ENCODE peak calls at places on chromosomes 3 and 15, in five cellular contexts. One of them, this sample, is unnamed.

GRCh38 chr3:168047190-168047795 is 48.4 kb downstream of the GOLIM4 start:
- DNase-seq in stomach: no peak
- DNase-seq in tibial nerve: peak
- DNase-seq in H1: no peak
- DNase-seq in sigmoid colon: no peak
- DNase-seq in this sample: no peak

GRCh38 chr3:15223684-15224575 is 17.9 kb downstream of the CAPN7 start:
- DNase-seq in stomach: no peak
- DNase-seq in tibial nerve: no peak
- DNase-seq in H1: no peak
- DNase-seq in sigmoid colon: no peak
- DNase-seq in this sample: no peak

GRCh38 chr15:22956980-22957264 is 23.2 kb downstream of the CYFIP1 start:
- DNase-seq in stomach: no peak
- DNase-seq in tibial nerve: no peak
- DNase-seq in H1: no peak
- DNase-seq in sigmoid colon: peak
- DNase-seq in this sample: no peak

GRCh38 chr15:90205050-90205848 is 4.1 kb downstream of the SEMA4B start:
- DNase-seq in stomach: no peak
- DNase-seq in tibial nerve: no peak
- DNase-seq in H1: no peak
- DNase-seq in sigmoid colon: no peak
- DNase-seq in this sample: no peak

GRCh38 chr3:157542711-157543485 is 39.7 kb upstream of the VEPH1 start:
- DNase-seq in stomach: peak
- DNase-seq in tibial nerve: peak
- DNase-seq in H1: peak
- DNase-seq in sigmoid colon: peak
- DNase-seq in this sample: peak

GRCh38 chr15:101171954-101172353 is 79.9 kb downstream of the CHSY1 start:
- DNase-seq in stomach: no peak
- DNase-seq in tibial nerve: no peak
- DNase-seq in H1: no peak
- DNase-seq in sigmoid colon: peak
- DNase-seq in this sample: no peak

GRCh38 chr3:12947504-12948369 is 106.4 kb upstream of the RPL32 start:
- DNase-seq in stomach: peak
- DNase-seq in tibial nerve: peak
- DNase-seq in H1: no peak
- DNase-seq in sigmoid colon: peak
- DNase-seq in this sample: peak

GRCh38 chr15:93333826-93334225 is 244.8 kb upstream of the RGMA start:
- DNase-seq in stomach: no peak
- DNase-seq in tibial nerve: peak
- DNase-seq in H1: no peak
- DNase-seq in sigmoid colon: no peak
- DNase-seq in this sample: no peak

GRCh38 chr3:182435860-182436259 is 357.4 kb upstream of the ATP11B start:
- DNase-seq in stomach: no peak
- DNase-seq in tibial nerve: no peak
- DNase-seq in H1: no peak
- DNase-seq in sigmoid colon: no peak
- DNase-seq in this sample: no peak

DNA sequence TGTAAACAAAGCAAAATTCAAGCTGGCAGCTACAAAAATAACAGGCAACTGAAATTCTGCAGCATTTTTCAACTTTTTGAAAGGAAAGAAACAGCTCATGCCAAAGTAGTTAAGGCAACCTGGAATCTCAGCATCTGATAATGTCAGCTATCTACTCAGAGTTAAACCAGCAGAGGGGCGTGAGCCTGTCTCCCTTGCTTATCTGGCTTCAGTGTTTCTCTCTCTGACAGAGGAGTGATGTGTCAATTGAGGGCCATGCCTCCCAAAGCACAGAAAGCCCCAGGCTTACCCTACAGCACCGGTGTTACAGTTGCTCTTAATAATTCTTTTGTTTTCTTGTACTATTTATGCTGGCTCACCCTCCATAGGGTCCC is 7.2 kb downstream of the TMEM212 start:
- DNase-seq in stomach: no peak
- DNase-seq in tibial nerve: no peak
- DNase-seq in H1: no peak
- DNase-seq in sigmoid colon: no peak
- DNase-seq in this sample: no peak
- TF ChIP-seq EP300 in stomach: no peak
- TF ChIP-seq EP300 in tibial nerve: no peak
- TF ChIP-seq EP300 in H1: no peak
- TF ChIP-seq EP300 in sigmoid colon: no peak
- TF ChIP-seq EP300 in this sample: no peak

GRCh38 chr3:119885746-119886530 is 104.0 kb downstream of the NR1I2 start:
- DNase-seq in stomach: no peak
- DNase-seq in tibial nerve: no peak
- DNase-seq in H1: no peak
- DNase-seq in sigmoid colon: no peak
- DNase-seq in this sample: no peak

GRCh38 chr3:119884161-119884557 is 102.3 kb downstream of the NR1I2 start:
- DNase-seq in stomach: no peak
- DNase-seq in tibial nerve: no peak
- DNase-seq in H1: no peak
- DNase-seq in sigmoid colon: no peak
- DNase-seq in this sample: no peak

GRCh38 chr3:119880966-119881365 is 99.1 kb downstream of the NR1I2 start:
- DNase-seq in stomach: no peak
- DNase-seq in tibial nerve: no peak
- DNase-seq in H1: no peak
- DNase-seq in sigmoid colon: no peak
- DNase-seq in this sample: no peak

DNA sequence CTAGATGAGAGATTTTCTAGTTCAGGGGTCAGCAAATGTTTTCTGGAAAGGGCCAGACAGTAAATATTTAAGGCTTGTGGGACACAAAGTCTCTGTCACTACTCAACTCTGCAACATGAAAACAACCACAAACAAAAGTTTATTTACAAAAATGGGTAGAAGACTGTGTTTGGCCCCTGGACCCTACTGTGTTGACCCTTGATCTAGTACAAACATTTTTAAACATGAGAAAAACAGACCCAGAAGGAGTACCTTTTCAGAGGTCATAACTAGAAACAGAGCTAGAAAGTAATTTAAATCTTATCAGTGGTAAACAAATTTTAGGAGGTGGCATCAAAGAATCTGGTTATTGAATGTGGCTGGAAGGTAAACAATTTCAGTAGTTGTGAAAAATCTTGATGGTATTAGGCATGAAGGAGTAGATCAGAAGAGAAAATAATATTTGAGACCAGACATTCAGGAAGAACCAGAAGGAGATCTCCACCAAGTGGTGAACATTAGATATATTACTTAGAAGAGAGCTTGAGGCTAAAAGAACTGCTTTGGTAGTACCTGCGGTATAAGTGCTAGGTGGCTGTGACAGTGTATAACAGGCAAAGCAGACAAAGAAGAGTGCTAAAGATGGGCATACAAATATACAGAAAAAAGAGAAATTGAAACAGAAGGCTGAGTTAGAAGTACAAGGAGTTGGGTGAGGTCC is 101.7 kb downstream of the NR1I2 start:
- DNase-seq in stomach: no peak
- DNase-seq in tibial nerve: no peak
- DNase-seq in H1: no peak
- DNase-seq in sigmoid colon: no peak
- DNase-seq in this sample: no peak
- TF ChIP-seq CTCF in stomach: no peak
- TF ChIP-seq CTCF in tibial nerve: no peak
- TF ChIP-seq CTCF in H1: no peak
- TF ChIP-seq CTCF in sigmoid colon: no peak
- TF ChIP-seq CTCF in this sample: no peak

GRCh38 chr3:187104342-187104741 is 35.0 kb downstream of the RPL39L start:
- DNase-seq in stomach: no peak
- DNase-seq in tibial nerve: no peak
- DNase-seq in H1: no peak
- DNase-seq in sigmoid colon: no peak
- DNase-seq in this sample: no peak
- H3K27ac ChIP-seq in stomach: no peak
- H3K27ac ChIP-seq in tibial nerve: peak
- H3K27ac ChIP-seq in H1: no peak
- H3K27ac ChIP-seq in sigmoid colon: peak
- H3K27ac ChIP-seq in this sample: no peak

GRCh38 chr3:123584988-123585937 is at the start of gene HACD2:
- DNase-seq in stomach: peak
- DNase-seq in tibial nerve: peak
- DNase-seq in H1: peak
- DNase-seq in sigmoid colon: peak
- DNase-seq in this sample: peak
- TF ChIP-seq EP300 in stomach: no peak
- TF ChIP-seq EP300 in tibial nerve: peak
- TF ChIP-seq EP300 in H1: no peak
- TF ChIP-seq EP300 in sigmoid colon: no peak
- TF ChIP-seq EP300 in this sample: no peak

GRCh38 chr3:72153477-72154314 is 368.7 kb upstream of the PROK2 start:
- DNase-seq in stomach: no peak
- DNase-seq in tibial nerve: no peak
- DNase-seq in H1: no peak
- DNase-seq in sigmoid colon: no peak
- DNase-seq in this sample: no peak

GRCh38 chr3:72150634-72151412 is 365.9 kb upstream of the PROK2 start:
- DNase-seq in stomach: peak
- DNase-seq in tibial nerve: no peak
- DNase-seq in H1: no peak
- DNase-seq in sigmoid colon: no peak
- DNase-seq in this sample: no peak

GRCh38 chr3:72149645-72150044 is 364.7 kb upstream of the PROK2 start:
- DNase-seq in stomach: no peak
- DNase-seq in tibial nerve: no peak
- DNase-seq in H1: no peak
- DNase-seq in sigmoid colon: no peak
- DNase-seq in this sample: no peak

GRCh38 chr3:72152551-72153476 is 367.9 kb upstream of the PROK2 start:
- DNase-seq in stomach: peak
- DNase-seq in tibial nerve: peak
- DNase-seq in H1: no peak
- DNase-seq in sigmoid colon: peak
- DNase-seq in this sample: peak

DNA sequence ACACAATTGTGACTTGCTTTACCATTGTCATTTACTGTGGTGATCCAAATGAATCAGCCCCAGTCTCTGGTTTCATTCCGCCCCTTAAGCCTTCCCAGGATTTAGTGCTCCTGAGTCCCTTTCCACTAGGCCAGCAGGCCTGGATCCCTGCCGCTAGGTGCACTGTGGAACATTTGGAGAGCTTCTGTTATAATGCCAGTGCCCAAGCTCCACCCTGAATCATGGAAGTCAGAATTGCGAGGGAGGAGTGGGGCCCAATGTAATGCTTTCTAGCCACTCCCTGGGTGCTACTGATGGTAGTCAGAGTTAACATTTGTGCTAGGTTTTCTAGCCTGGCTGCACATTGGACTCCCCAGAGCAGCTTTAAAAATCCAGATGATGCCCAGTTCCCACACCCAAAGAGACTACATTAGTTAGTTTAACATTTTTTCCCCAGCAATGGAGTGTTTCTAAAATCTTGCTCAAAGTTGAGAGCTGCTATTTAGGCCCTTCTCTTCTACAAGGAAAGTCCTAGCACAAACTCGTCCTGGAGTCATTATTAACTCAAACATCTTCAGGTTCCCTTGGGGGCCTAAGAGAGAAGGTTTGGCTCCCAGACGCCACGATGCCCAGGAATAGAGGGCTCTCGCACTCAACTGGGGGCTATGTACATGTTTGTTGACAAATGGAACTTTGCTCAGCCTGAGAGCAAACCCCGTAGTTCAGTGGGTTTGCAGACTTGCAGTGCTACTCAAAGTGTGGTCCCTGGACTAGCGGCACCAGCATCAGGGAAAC is 366.7 kb upstream of the PROK2 start:
- DNase-seq in stomach: no peak
- DNase-seq in tibial nerve: no peak
- DNase-seq in H1: no peak
- DNase-seq in sigmoid colon: no peak
- DNase-seq in this sample: no peak
- TF ChIP-seq CTCF in stomach: no peak
- TF ChIP-seq CTCF in tibial nerve: no peak
- TF ChIP-seq CTCF in H1: no peak
- TF ChIP-seq CTCF in sigmoid colon: no peak
- TF ChIP-seq CTCF in this sample: no peak

GRCh38 chr15:74173545-74174215 is at the start of gene ISLR:
- DNase-seq in stomach: no peak
- DNase-seq in tibial nerve: peak
- DNase-seq in H1: no peak
- DNase-seq in sigmoid colon: peak
- DNase-seq in this sample: peak
- H3K27ac ChIP-seq in stomach: peak
- H3K27ac ChIP-seq in tibial nerve: peak
- H3K27ac ChIP-seq in H1: no peak
- H3K27ac ChIP-seq in sigmoid colon: peak
- H3K27ac ChIP-seq in this sample: peak

This sample was measured in ovary.